ENCODE peak calls at places on chromosomes 3 and 15, in nine cellular contexts. X is GM20000, T is tibial artery, Q is mesenteric fat pad, A is neuronal stem cell, B is AG09309, O is putamen, F is activated T-cell treated with anti-CD3 and anti-CD28 coated beads for 1 hour, R is foreskin fibroblast. Z is an unnamed sample.

GRCh38 chr15:59154268-59154667 is 49.3 kb downstream of the CCNB2 start:
- DNase-seq in X (no peak), T (no peak), Q (no peak), A (no peak), B (no peak), O (no peak), F (no peak), R (no peak), Z (no peak)

GRCh38 chr15:60528530-60528929 is 49.6 kb upstream of the ICE2 start:
- DNase-seq in X (peak), T (no peak), Q (no peak), A (no peak), B (no peak), O (no peak), F (no peak), R (no peak), Z (no peak)

GRCh38 chr15:69997701-69998273 is 99.9 kb downstream of the TLE3 start:
- DNase-seq in X (no peak), T (peak), Q (no peak), A (no peak), B (no peak), O (peak), F (no peak), R (peak), Z (peak)

GRCh38 chr3:114706591-114707224 is 412.9 kb downstream of the TIGIT start:
- DNase-seq in X (peak), T (no peak), Q (no peak), A (no peak), B (no peak), O (no peak), F (no peak), R (peak), Z (peak)

GRCh38 chr3:141894524-141895176 is 18.2 kb downstream of the ATP1B3 start:
- DNase-seq in X (no peak), T (no peak), Q (no peak), A (no peak), B (peak), O (no peak), F (no peak), R (peak), Z (peak)

GRCh38 chr3:178672263-178672662 is 136.0 kb downstream of the KCNMB2 start:
- DNase-seq in X (no peak), T (no peak), Q (no peak), A (no peak), B (peak), O (no peak), F (no peak), R (no peak), Z (no peak)

GRCh38 chr3:66041116-66041515 is 2.4 kb upstream of the MAGI1 start:
- DNase-seq in X (no peak), T (no peak), Q (no peak), A (no peak), B (peak), O (no peak), F (no peak), R (peak), Z (peak)

GRCh38 chr3:73723596-73723995 is 98.9 kb upstream of the PDZRN3 start:
- DNase-seq in X (no peak), T (no peak), Q (no peak), A (no peak), B (no peak), O (no peak), F (no peak), R (no peak), Z (no peak)

GRCh38 chr3:52982839-52983238 is 63.0 kb downstream of the SFMBT1 start:
- DNase-seq in X (no peak), T (no peak), Q (no peak), A (no peak), B (no peak), O (no peak), F (no peak), R (no peak), Z (no peak)

GRCh38 chr15:87730706-87731105 is 525.8 kb downstream of the NTRK3 start:
- DNase-seq in X (no peak), T (no peak), Q (no peak), A (no peak), B (no peak), O (no peak), F (no peak), R (no peak), Z (no peak)

GRCh38 chr15:78182821-78183220 is 33.7 kb downstream of the IDH3A start:
- DNase-seq in X (no peak), T (no peak), Q (peak), A (no peak), B (no peak), O (no peak), F (no peak), R (no peak), Z (no peak)

GRCh38 chr3:31275038-31275562 is 257.6 kb upstream of the STT3B start:
- DNase-seq in X (no peak), T (no peak), Q (no peak), A (no peak), B (peak), O (no peak), F (no peak), R (peak), Z (peak)

GRCh38 chr3:13296662-13297061 is 123.5 kb downstream of the NUP210 start:
- DNase-seq in X (no peak), T (no peak), Q (no peak), A (no peak), B (no peak), O (no peak), F (no peak), R (no peak), Z (no peak)

GRCh38 chr15:99732711-99733267 is 448 bp downstream of the LYSMD4 start:
- DNase-seq in X (peak), T (peak), Q (no peak), A (no peak), B (no peak), O (no peak), F (no peak), R (no peak), Z (peak)

GRCh38 chr3:137105277-137105977 is 147.6 kb downstream of the IL20RB start:
- DNase-seq in X (peak), T (no peak), Q (no peak), A (peak), B (peak), O (peak), F (no peak), R (peak), Z (peak)

Z was measured in GM03348.